ENCODE peak calls at places on chromosomes 13 and 19, in seven cellular contexts. I is transverse colon; T is pancreas; S is GM10248; B is PC-3; U is CD4-positive, alpha-beta T cell; E is progenitor cell of endocrine pancreas. L is an unnamed sample.

GRCh38 chr19:41355035-41355434 is 1.3 kb upstream of the TGFB1 start:
- DNase-seq in B (no peak), E (no peak), S (no peak), T (no peak), U (no peak), I (no peak), L (no peak)

GRCh38 chr13:100668408-100668807 is 6.2 kb downstream of the TMTC4 start:
- DNase-seq in U (no peak), E (no peak), S (no peak), B (peak), I (no peak), T (no peak), L (no peak)

GRCh38 chr13:53631511-53631910 is 602.9 kb downstream of the OLFM4 start:
- DNase-seq in I (no peak), E (no peak), U (no peak), S (no peak), B (no peak), T (no peak), L (no peak)

GRCh38 chr13:106277483-106278154 is 257.8 kb downstream of the EFNB2 start:
- DNase-seq in T (no peak), B (no peak), I (no peak), E (no peak), S (no peak), U (no peak), L (no peak)

GRCh38 chr13:84446972-84447700 is 564.9 kb upstream of the SLITRK1 start:
- DNase-seq in T (no peak), S (no peak), I (no peak), B (no peak), U (no peak), E (no peak), L (no peak)

GRCh38 chr19:6678690-6679109 is 8.7 kb upstream of the TNFSF14 start:
- DNase-seq in S (no peak), U (no peak), T (no peak), I (no peak), B (peak), E (no peak), L (no peak)

GRCh38 chr13:99264053-99264452 is 5.9 kb upstream of the GPR18 start:
- DNase-seq in I (no peak), E (no peak), B (no peak), S (no peak), T (no peak), U (no peak), L (no peak)

GRCh38 chr13:20378721-20379120 is 146.6 kb upstream of the GJB6 start:
- DNase-seq in S (no peak), B (peak), U (no peak), E (no peak), I (no peak), T (no peak), L (no peak)

GRCh38 chr19:49775742-49776370 is 9.1 kb downstream of the AP2A1 start:
- DNase-seq in B (no peak), S (no peak), U (no peak), I (no peak), T (no peak), E (no peak), L (no peak)

DNA sequence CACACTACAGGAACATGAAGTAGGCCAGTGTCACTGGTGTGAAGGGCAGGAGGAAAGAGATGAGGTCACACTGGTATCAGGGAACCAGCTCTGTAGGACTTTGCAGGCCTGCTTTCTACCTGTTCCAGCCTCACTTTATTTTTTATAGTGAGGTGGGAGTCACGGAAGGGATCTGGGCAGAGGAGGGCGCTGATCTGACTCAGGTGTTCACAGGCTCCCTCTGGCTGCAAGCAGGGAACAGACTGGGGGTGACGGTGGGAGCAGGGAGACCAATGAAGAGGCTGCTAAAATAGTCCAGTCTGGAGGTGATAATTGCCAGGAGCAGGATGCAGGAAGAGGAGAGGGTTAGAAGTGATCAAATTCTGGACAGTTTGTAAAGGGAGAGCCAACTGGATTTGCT is 2.8 kb downstream of the THAP8 start:
- DNase-seq in U (no peak), E (no peak), I (no peak), B (no peak), T (no peak), S (no peak), L (no peak)
- TF ChIP-seq CTCF in U (no peak), E (peak), I (no peak), B (peak), T (no peak), S (peak), L (peak)

DNA sequence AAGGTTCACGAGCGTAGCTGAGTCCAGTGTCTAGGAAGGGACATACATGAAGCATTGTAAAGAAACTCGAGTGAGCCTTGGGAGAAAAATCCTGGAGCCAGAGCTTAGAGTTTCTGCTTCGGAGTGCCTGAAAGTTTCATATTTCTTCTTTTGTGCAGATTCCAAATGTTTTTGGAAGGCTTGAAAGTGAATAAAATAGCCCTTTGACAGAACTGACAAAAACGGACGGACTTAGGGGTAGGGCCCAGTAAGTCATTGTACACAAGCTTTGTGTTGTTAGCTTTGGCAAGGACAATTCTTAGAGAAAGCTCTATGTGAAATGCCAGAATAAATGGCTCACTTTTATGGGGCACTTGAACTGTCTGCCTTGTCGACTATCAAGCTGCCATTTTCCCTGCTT is 2.7 kb downstream of the RNF113B start:
- DNase-seq in T (no peak), U (no peak), I (no peak), E (no peak), S (no peak), B (no peak), L (no peak)
- TF ChIP-seq CTCF in T (no peak), U (no peak), I (no peak), E (no peak), S (no peak), B (no peak), L (no peak)

DNA sequence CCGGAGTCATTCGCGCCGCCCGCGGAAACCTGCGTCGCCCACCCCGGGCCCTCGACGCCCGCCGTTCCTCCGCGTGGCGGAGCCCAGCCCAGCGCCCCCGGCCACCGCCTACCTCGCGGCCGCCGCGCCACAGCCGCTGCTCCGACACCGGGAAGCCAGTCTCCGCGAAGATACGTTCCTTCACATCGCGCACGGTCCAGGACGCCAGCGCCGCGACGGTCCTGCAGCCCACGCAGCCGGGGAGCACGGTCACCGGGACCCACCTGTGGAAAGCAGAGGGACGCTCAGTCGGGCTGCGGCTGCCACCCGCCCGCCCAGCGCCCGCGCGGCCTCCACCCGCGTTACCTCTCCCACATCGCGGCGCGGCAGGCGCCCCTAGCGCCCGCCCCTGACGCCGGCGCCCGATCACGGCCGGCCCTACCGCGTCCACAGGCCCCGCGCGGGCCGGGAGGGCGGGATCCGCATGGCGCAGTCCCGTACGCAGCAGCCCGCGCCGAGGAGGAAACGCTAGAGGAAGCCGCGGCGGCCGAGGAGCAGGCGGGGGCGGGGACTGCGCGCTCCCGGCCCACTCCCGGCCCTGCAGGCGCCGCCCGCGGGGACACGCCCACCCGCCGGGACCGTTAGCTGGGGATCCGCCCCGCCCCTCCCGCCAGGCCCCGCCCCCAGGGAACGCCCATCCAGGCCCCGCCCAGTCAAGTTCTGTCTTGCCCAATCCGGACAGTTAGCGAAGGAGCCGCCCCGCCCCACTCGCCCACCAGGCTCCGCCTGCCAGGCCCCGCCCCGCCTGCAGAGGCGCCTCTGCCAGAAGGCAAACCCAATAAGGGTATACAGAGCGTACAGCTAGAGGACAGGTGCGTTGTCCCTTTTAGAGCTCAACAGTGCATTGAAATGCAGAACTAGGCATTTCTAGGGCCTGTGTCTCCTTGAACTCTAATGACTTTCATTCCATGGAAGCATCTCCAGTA is 58.2 kb downstream of the SACS start:
- DNase-seq in E (peak), S (peak), U (peak), B (peak), T (peak), I (peak), L (peak)
- TF ChIP-seq CTCF in E (peak), S (peak), U (peak), B (no peak), T (peak), I (peak), L (no peak)

GRCh38 chr19:1813197-1813836 is 1.2 kb upstream of the ATP8B3 start:
- DNase-seq in E (no peak), T (no peak), U (no peak), S (no peak), B (no peak), I (no peak), L (no peak)
- TF ChIP-seq CTCF in E (peak), T (no peak), U (peak), S (no peak), B (peak), I (no peak), L (no peak)

DNA sequence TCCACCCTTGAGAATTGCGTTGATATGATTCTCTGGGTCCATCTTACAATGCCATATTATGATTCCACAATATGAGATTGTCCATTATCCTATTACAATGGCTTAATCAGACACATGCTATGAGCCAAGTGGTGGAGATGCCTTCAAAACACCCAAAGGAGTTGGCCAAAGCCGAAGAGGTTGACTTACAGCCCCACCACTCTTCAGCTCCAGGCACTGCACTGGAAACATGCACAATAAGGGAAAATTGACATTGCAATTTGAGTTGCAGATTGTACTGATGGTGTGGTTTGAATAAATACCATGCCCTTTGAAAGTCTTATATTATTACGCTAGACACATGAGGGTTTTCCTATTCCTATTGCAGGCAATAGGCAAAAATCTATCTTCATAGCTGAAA is 75.4 kb upstream of the TNFSF11 start:
- DNase-seq in S (no peak), U (no peak), B (no peak), E (no peak), T (no peak), I (no peak), L (no peak)
- TF ChIP-seq CTCF in S (no peak), U (no peak), B (no peak), E (no peak), T (no peak), I (no peak), L (no peak)

GRCh38 chr19:45401815-45402468 is 2.9 kb downstream of the PPP1R13L start:
- DNase-seq in S (no peak), U (no peak), B (no peak), E (no peak), I (no peak), T (no peak), L (no peak)
- TF ChIP-seq CTCF in S (no peak), U (no peak), B (no peak), E (no peak), I (no peak), T (peak), L (no peak)

GRCh38 chr19:39499932-39500331 is 1.2 kb downstream of the DLL3 start:
- DNase-seq in I (no peak), E (no peak), U (no peak), S (no peak), B (no peak), T (no peak), L (no peak)

GRCh38 chr19:39496063-39496462 is 2.7 kb upstream of the DLL3 start:
- DNase-seq in I (no peak), S (no peak), B (no peak), T (no peak), U (no peak), E (no peak), L (no peak)

GRCh38 chr19:39499082-39499642 is 415 bp downstream of the DLL3 start:
- DNase-seq in E (no peak), U (no peak), T (no peak), S (no peak), I (no peak), B (no peak), L (no peak)

GRCh38 chr19:39498262-39499081 is at the start of gene DLL3:
- DNase-seq in E (no peak), U (no peak), T (no peak), I (no peak), B (peak), S (no peak), L (no peak)

GRCh38 chr19:39497850-39498261 is 891 bp upstream of the DLL3 start:
- DNase-seq in E (peak), U (no peak), B (peak), S (peak), T (no peak), I (peak), L (peak)
- TF ChIP-seq CTCF in E (peak), U (peak), B (peak), S (peak), T (no peak), I (peak), L (peak)

GRCh38 chr19:4267101-4267900 is 11.8 kb upstream of the SHD start:
- DNase-seq in T (peak), S (peak), E (peak), U (peak), B (peak), I (peak), L (peak)

GRCh38 chr19:4264812-4265211 is 14.3 kb upstream of the SHD start:
- DNase-seq in S (no peak), I (no peak), T (no peak), U (no peak), E (no peak), B (no peak), L (no peak)

GRCh38 chr19:4266253-4267000 is 12.6 kb upstream of the SHD start:
- DNase-seq in U (no peak), B (no peak), I (no peak), T (no peak), E (no peak), S (no peak), L (no peak)

GRCh38 chr19:4268816-4269430 is 10.1 kb upstream of the SHD start:
- DNase-seq in E (no peak), B (no peak), I (no peak), S (no peak), T (no peak), U (no peak), L (no peak)

DNA sequence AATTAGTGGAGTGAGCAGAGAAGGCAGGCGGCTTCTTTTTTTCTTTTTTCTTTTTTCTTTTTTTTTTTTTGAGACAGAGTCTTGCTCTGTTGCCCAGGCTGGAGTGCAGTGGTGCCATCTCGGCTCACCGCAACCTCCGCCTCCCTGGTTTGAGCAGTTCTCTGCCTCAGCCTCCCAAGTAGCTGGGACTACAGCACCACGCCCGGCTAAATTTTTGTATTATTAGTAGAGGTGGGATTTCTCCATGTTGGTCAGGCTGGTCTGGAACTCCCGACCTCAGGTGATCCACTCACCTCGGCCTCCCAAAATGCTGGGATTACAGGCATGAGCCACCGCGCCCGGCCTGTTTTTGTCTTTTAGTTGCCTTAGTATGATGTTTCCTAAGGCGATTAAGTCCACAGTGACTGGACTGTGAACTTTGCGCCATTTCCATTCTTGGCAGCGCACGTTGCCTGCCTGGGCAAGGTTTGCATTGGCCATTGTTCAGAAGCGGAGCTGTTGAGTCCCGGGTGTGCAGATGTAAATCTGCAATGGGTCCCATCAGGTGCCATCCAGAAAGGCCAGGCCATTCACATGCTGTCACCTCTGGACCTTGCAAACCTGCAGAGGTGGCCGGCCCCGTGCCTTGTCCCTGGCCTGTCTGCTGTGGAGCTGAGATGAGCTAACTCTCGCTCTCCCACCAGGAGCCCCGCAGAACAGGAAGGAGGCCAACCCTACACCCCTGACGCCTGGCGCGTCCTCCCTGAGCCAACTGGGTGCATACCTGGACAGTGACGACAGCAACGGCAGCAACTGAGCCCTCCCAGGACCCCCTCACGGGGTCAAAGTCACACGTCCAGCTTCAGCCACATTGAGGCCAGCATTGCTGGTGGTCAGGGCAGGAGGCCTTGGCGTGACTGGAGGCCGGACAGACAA is 10.9 kb upstream of the SHD start:
- DNase-seq in E (no peak), S (no peak), I (peak), B (no peak), T (peak), U (no peak), L (no peak)
- TF ChIP-seq CTCF in E (no peak), S (no peak), I (no peak), B (no peak), T (no peak), U (no peak), L (no peak)

L was measured in GM20000.